ENCODE peak calls at places on chromosomes 6 and 20, in six cellular contexts. F is HCT116, A is T47D, S is lower leg skin, O is renal cortical epithelial cell, Q is mesothelial cell of epicardium. B is an unnamed sample.

GRCh38 chr6:119454694-119455093 is 105.1 kb upstream of the MAN1A1 start:
- DNase-seq in F (no peak), A (no peak), S (no peak), O (no peak), Q (no peak), B (no peak)

GRCh38 chr6:111686249-111686997 is 80.7 kb upstream of the TRAF3IP2 start:
- DNase-seq in F (no peak), A (no peak), S (no peak), O (no peak), Q (no peak), B (no peak)

GRCh38 chr6:145275019-145275418 is 460.3 kb downstream of the EPM2A start:
- DNase-seq in F (no peak), A (no peak), S (no peak), O (no peak), Q (no peak), B (no peak)

GRCh38 chr6:100116409-100117194 is 122.6 kb upstream of the MCHR2 start:
- DNase-seq in F (peak), A (peak), S (no peak), O (peak), Q (no peak), B (no peak)

GRCh38 chr20:32727663-32728062 is 15.6 kb downstream of the COMMD7 start:
- DNase-seq in F (no peak), A (no peak), S (no peak), O (peak), Q (no peak), B (no peak)

GRCh38 chr6:157946865-157947532 is 34.7 kb upstream of the SYNJ2 start:
- DNase-seq in F (no peak), A (peak), S (no peak), O (no peak), Q (no peak), B (no peak)

GRCh38 chr20:4666001-4666470 is 55.7 kb upstream of the PRND start:
- DNase-seq in F (no peak), A (no peak), S (no peak), O (no peak), Q (no peak), B (peak)

GRCh38 chr6:1315201-1315559 is 3.3 kb downstream of the FOXQ1 start:
- DNase-seq in F (no peak), A (peak), S (no peak), O (no peak), Q (no peak), B (no peak)

GRCh38 chr20:44961024-44961866 is 1.0 kb upstream of the TOMM34 start:
- DNase-seq in F (no peak), A (no peak), S (no peak), O (no peak), Q (no peak), B (no peak)

GRCh38 chr6:3264356-3264755 is 5.6 kb downstream of the PSMG4 start:
- DNase-seq in F (no peak), A (no peak), S (no peak), O (no peak), Q (no peak), B (no peak)

GRCh38 chr20:19254086-19254821 is 41.8 kb downstream of the SLC24A3 start:
- DNase-seq in F (no peak), A (no peak), S (no peak), O (no peak), Q (no peak), B (no peak)

GRCh38 chr6:23180504-23181293 is 611.3 kb downstream of the HDGFL1 start:
- DNase-seq in F (no peak), A (no peak), S (no peak), O (peak), Q (no peak), B (no peak)

GRCh38 chr6:24743944-24744335 is 25.0 kb upstream of the C6orf62 start:
- DNase-seq in F (no peak), A (no peak), S (no peak), O (no peak), Q (no peak), B (no peak)

GRCh38 chr20:58111340-58112016 is 117.0 kb downstream of the ANKRD60 start:
- DNase-seq in F (no peak), A (no peak), S (peak), O (no peak), Q (no peak), B (no peak)

GRCh38 chr6:148027201-148027600 is 315.4 kb upstream of the SASH1 start:
- DNase-seq in F (no peak), A (no peak), S (no peak), O (peak), Q (no peak), B (no peak)

GRCh38 chr6:80382796-80383195 is 276.3 kb downstream of the BCKDHB start:
- DNase-seq in F (no peak), A (no peak), S (no peak), O (no peak), Q (no peak), B (no peak)

GRCh38 chr6:5109436-5109835 is 24.3 kb downstream of the PPP1R3G start:
- DNase-seq in F (no peak), A (no peak), S (peak), O (no peak), Q (no peak), B (no peak)

GRCh38 chr20:13259921-13260320 is 38.8 kb downstream of the ISM1 start:
- DNase-seq in F (no peak), A (no peak), S (peak), O (no peak), Q (no peak), B (no peak)

GRCh38 chr6:134464690-134465411 is 146.9 kb upstream of the SGK1 start:
- DNase-seq in F (no peak), A (no peak), S (no peak), O (peak), Q (no peak), B (no peak)

GRCh38 chr6:70110128-70111022 is 192.5 kb downstream of the COL9A1 start:
- DNase-seq in F (no peak), A (no peak), S (no peak), O (peak), Q (no peak), B (no peak)

GRCh38 chr6:21598662-21599061 is 5.1 kb downstream of the SOX4 start:
- DNase-seq in F (no peak), A (no peak), S (no peak), O (no peak), Q (no peak), B (no peak)

GRCh38 chr6:17589402-17590116 is 10.5 kb upstream of the FAM8A1 start:
- DNase-seq in F (peak), A (no peak), S (no peak), O (peak), Q (no peak), B (no peak)

GRCh38 chr6:11534561-11534960 is 3.0 kb upstream of the TMEM170B start:
- DNase-seq in F (no peak), A (no peak), S (no peak), O (no peak), Q (no peak), B (no peak)

GRCh38 chr6:2744206-2744771 is 6.4 kb downstream of the MYLK4 start:
- DNase-seq in F (no peak), A (no peak), S (no peak), O (peak), Q (no peak), B (no peak)